ENCODE peak calls at places on chromosomes 5 and 9, in seven cellular contexts. F, C, D, U, L, O and Q are unnamed samples.
A peak's percentile ranks its signal among the peaks of the same experiment; 100 is the strongest.

GRCh38 chr5:38835887-38836286 is 9.9 kb upstream of the OSMR start:
- DNase-seq in F (no peak), C (no peak), D (no peak), U (no peak), L (no peak), O (no peak), Q (no peak)

GRCh38 chr9:120735009-120735408 is 20.7 kb upstream of the MEGF9 start:
- DNase-seq in F (no peak), C (no peak), D (no peak), U (no peak), L (no peak), O (no peak), Q (no peak)

GRCh38 chr9:19618816-19619215 is 170.0 kb downstream of the SLC24A2 start:
- DNase-seq in F (no peak), C (no peak), D (no peak), U (no peak), L (no peak), O (no peak), Q (no peak)

GRCh38 chr9:7799234-7799933 is at the start of gene DMAC1:
- DNase-seq in F (peak; percentile 84), C (peak; percentile 83), D (peak; percentile 83), U (peak; percentile 78), L (peak; percentile 79), O (peak; percentile 72), Q (peak; percentile 88)

GRCh38 chr5:168327994-168328393 is 36.5 kb downstream of the WWC1 start:
- DNase-seq in F (peak; percentile 3), C (no peak), D (no peak), U (no peak), L (no peak), O (no peak), Q (no peak)

GRCh38 chr9:13113201-13113600 is 166.3 kb downstream of the MPDZ start:
- DNase-seq in F (no peak), C (no peak), D (no peak), U (no peak), L (no peak), O (no peak), Q (no peak)

GRCh38 chr9:96619491-96620154 is at the start of gene CDC14B:
- DNase-seq in F (peak; percentile 93), C (peak; percentile 94), D (peak; percentile 94), U (peak; percentile 63), L (peak; percentile 98), O (peak; percentile 87), Q (peak; percentile 90)

GRCh38 chr5:19706776-19707175 is 281.2 kb downstream of the CDH18 start:
- DNase-seq in F (no peak), C (no peak), D (no peak), U (no peak), L (no peak), O (no peak), Q (no peak)

GRCh38 chr9:111916234-111916645 is 19.6 kb downstream of the UGCG start:
- DNase-seq in F (no peak), C (no peak), D (no peak), U (no peak), L (no peak), O (no peak), Q (no peak)

GRCh38 chr5:121144764-121145163 is 680.7 kb downstream of the PRR16 start:
- DNase-seq in F (no peak), C (no peak), D (no peak), U (no peak), L (no peak), O (no peak), Q (no peak)

GRCh38 chr5:78594946-78595921 is 53.3 kb downstream of the LHFPL2 start:
- DNase-seq in F (no peak), C (peak; percentile 49), D (no peak), U (no peak), L (no peak), O (peak; percentile 55), Q (peak; percentile 78)

GRCh38 chr5:33309780-33310345 is 130.9 kb upstream of the TARS1 start:
- DNase-seq in F (no peak), C (no peak), D (no peak), U (no peak), L (no peak), O (no peak), Q (no peak)

GRCh38 chr9:80074439-80074838 is 502.7 kb downstream of the TLE4 start:
- DNase-seq in F (no peak), C (no peak), D (no peak), U (no peak), L (peak; percentile 26), O (peak; percentile 57), Q (peak; percentile 22)

GRCh38 chr9:13268469-13268868 is 11.0 kb downstream of the MPDZ start:
- DNase-seq in F (no peak), C (no peak), D (no peak), U (no peak), L (no peak), O (no peak), Q (no peak)

GRCh38 chr5:33091571-33092363 is 349.0 kb upstream of the TARS1 start:
- DNase-seq in F (no peak), C (no peak), D (no peak), U (no peak), L (no peak), O (no peak), Q (no peak)

GRCh38 chr5:75336625-75337336 is at the start of gene HMGCR:
- DNase-seq in F (peak; percentile 99), C (peak; percentile 99), D (peak; percentile 92), U (peak; percentile 96), L (peak; percentile 98), O (peak; percentile 99), Q (peak; percentile 100)

GRCh38 chr5:74543162-74543995 is 97.1 kb downstream of the ENC1 start:
- DNase-seq in F (no peak), C (no peak), D (peak; percentile 15), U (no peak), L (no peak), O (no peak), Q (peak; percentile 13)

GRCh38 chr5:157193699-157194424 is 13.2 kb downstream of the ITK start:
- DNase-seq in F (no peak), C (no peak), D (no peak), U (peak; percentile 79), L (no peak), O (no peak), Q (no peak)

GRCh38 chr9:119968837-119969707 is 599.8 kb upstream of the BRINP1 start:
- DNase-seq in F (peak; percentile 87), C (peak; percentile 63), D (peak; percentile 76), U (peak; percentile 0), L (peak; percentile 79), O (peak; percentile 77), Q (peak; percentile 83)

GRCh38 chr9:133731876-133732321 is 6.3 kb downstream of the SARDH start:
- DNase-seq in F (no peak), C (no peak), D (peak; percentile 81), U (no peak), L (peak; percentile 20), O (peak; percentile 50), Q (peak; percentile 44)

GRCh38 chr5:58299266-58299665 is 160.6 kb downstream of the PLK2 start:
- DNase-seq in F (no peak), C (no peak), D (no peak), U (no peak), L (no peak), O (no peak), Q (no peak)

GRCh38 chr5:23591250-23591649 is 83.8 kb downstream of the PRDM9 start:
- DNase-seq in F (no peak), C (no peak), D (no peak), U (no peak), L (no peak), O (no peak), Q (no peak)

GRCh38 chr5:142846402-142846801 is 76.2 kb downstream of the ARHGAP26 start:
- DNase-seq in F (no peak), C (no peak), D (no peak), U (no peak), L (no peak), O (no peak), Q (no peak)
- H3K27ac ChIP-seq in F (no peak overlapping the region), C (peak overlapping the region; percentile 74), D (no peak overlapping the region), U (no peak overlapping the region), L (peak overlapping the region; percentile 74), O (peak overlapping the region; percentile 29), Q (peak overlapping the region; percentile 77)

GRCh38 chr5:149789835-149790234 is 59.7 kb downstream of the PPARGC1B start:
- DNase-seq in F (no peak), C (no peak), D (no peak), U (no peak), L (no peak), O (no peak), Q (peak; percentile 30)

GRCh38 chr5:149788964-149789363 is 58.9 kb downstream of the PPARGC1B start:
- DNase-seq in F (no peak), C (no peak), D (no peak), U (no peak), L (no peak), O (no peak), Q (no peak)

GRCh38 chr5:149792540-149792939 is 62.4 kb downstream of the PPARGC1B start:
- DNase-seq in F (no peak), C (no peak), D (no peak), U (no peak), L (no peak), O (no peak), Q (no peak)

GRCh38 chr5:149791881-149792280 is 61.8 kb downstream of the PPARGC1B start:
- DNase-seq in F (no peak), C (peak; percentile 77), D (no peak), U (no peak), L (no peak), O (no peak), Q (no peak)

GRCh38 chr5:149790276-149790675 is 60.2 kb downstream of the PPARGC1B start:
- DNase-seq in F (no peak), C (peak; percentile 61), D (no peak), U (no peak), L (no peak), O (no peak), Q (no peak)
- H3K27me3 ChIP-seq in F (no peaks in the 10 kb centered on the region), C (no peaks in the 10 kb centered on the region), D (no peaks in the 10 kb centered on the region), U (no peaks in the 10 kb centered on the region), L (no peaks in the 10 kb centered on the region), O (no peaks in the 10 kb centered on the region), Q (no peaks in the 10 kb centered on the region)

GRCh38 chr9:137193771-137194170 is 5.3 kb downstream of the SSNA1 start:
- DNase-seq in F (no peak), C (no peak), D (no peak), U (no peak), L (no peak), O (no peak), Q (no peak)
- H3K27ac ChIP-seq in F (no peak overlapping the region), C (peak overlapping the region; percentile 89), D (no peak overlapping the region), U (no peak overlapping the region), L (peak overlapping the region; percentile 97), O (no peak overlapping the region), Q (no peak overlapping the region)

DNA sequence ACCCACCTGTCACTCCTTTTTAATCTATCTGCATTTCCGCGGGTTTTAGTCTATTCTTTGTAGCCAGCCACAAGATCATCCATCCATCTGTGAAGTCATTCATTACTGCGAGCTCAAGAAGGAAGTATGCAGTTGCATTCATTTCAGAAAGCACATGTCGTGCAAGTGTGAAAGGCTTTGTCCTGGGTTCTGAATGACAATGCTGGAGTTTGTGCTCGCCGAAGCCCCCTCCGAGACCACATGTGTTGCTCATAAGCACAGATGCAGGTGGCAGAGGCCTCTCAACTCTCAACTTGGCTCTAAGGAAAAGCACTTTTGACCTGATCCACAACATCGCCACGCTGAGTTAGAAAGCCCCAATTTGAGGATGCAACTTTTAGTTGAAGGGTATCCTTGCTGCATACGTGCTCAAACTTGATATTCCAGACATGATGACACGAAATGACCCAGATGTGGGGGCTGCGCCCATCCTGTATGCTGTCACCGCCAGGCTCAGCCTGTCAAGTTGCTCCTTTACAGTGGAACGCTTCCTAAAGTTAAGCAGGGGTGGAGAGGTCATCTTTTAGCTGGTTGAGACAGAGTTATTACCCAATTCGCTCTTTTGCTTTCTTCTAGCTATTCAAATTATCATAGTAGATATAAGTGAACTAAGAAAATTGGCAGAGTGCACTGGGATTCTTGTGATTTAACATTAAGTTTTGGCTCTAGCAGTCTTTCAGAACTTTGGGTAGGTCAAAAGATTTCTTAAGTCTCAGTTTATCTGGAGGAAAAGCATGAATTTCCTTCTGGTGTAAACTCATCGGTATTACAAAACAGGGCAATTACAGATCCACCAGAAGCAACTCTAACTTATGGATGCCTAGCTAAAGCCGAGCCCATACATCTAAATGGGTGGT is 70.0 kb upstream of the BASP1 start:
- DNase-seq in F (no peak), C (no peak), D (no peak), U (no peak), L (no peak), O (no peak), Q (no peak)
- H3K27me3 ChIP-seq in F (no peaks in the 10 kb centered on the region), C (no peaks in the 10 kb centered on the region), D (no peaks in the 10 kb centered on the region), U (no peaks in the 10 kb centered on the region), L (no peaks in the 10 kb centered on the region), O (no peaks in the 10 kb centered on the region), Q (no peaks in the 10 kb centered on the region)